ENCODE peak calls at places on chromosome 13, in six cellular contexts. One of them, this sample, is unnamed.

GRCh38 chr13:103287659-103288058 is 221.4 kb upstream of the SLC10A2 start:
- DNase-seq in spleen: no peak
- DNase-seq in HL-60: no peak
- DNase-seq in upper lobe of left lung: no peak
- DNase-seq in stomach: no peak
- DNase-seq in HepG2: no peak
- DNase-seq in this sample: no peak

GRCh38 chr13:101390461-101390860 is 25.8 kb downstream of the NALCN start:
- DNase-seq in spleen: no peak
- DNase-seq in HL-60: no peak
- DNase-seq in upper lobe of left lung: no peak
- DNase-seq in stomach: no peak
- DNase-seq in HepG2: no peak
- DNase-seq in this sample: no peak

GRCh38 chr13:40064154-40064713 is 408.8 kb downstream of the COG6 start:
- DNase-seq in spleen: no peak
- DNase-seq in HL-60: no peak
- DNase-seq in upper lobe of left lung: no peak
- DNase-seq in stomach: no peak
- DNase-seq in HepG2: peak; percentile 65
- DNase-seq in this sample: no peak

GRCh38 chr13:44331912-44332840 is 41.4 kb upstream of the SERP2 start:
- DNase-seq in spleen: no peak
- DNase-seq in HL-60: peak; percentile 19
- DNase-seq in upper lobe of left lung: peak; percentile 39
- DNase-seq in stomach: no peak
- DNase-seq in HepG2: no peak
- DNase-seq in this sample: no peak

GRCh38 chr13:103833453-103833852 is 767.2 kb upstream of the SLC10A2 start:
- DNase-seq in spleen: no peak
- DNase-seq in HL-60: no peak
- DNase-seq in upper lobe of left lung: no peak
- DNase-seq in stomach: no peak
- DNase-seq in HepG2: no peak
- DNase-seq in this sample: no peak

GRCh38 chr13:109743706-109744453 is 42.5 kb downstream of the IRS2 start:
- DNase-seq in spleen: no peak
- DNase-seq in HL-60: no peak
- DNase-seq in upper lobe of left lung: no peak
- DNase-seq in stomach: no peak
- DNase-seq in HepG2: no peak
- DNase-seq in this sample: no peak

GRCh38 chr13:112238436-112238995 is 137.6 kb upstream of the SPACA7 start:
- DNase-seq in spleen: no peak
- DNase-seq in HL-60: no peak
- DNase-seq in upper lobe of left lung: no peak
- DNase-seq in stomach: no peak
- DNase-seq in HepG2: no peak
- DNase-seq in this sample: no peak

GRCh38 chr13:24279706-24280105 is 29.7 kb upstream of the C1QTNF9 start:
- DNase-seq in spleen: no peak
- DNase-seq in HL-60: no peak
- DNase-seq in upper lobe of left lung: peak; percentile 46
- DNase-seq in stomach: peak; percentile 22
- DNase-seq in HepG2: no peak
- DNase-seq in this sample: no peak

GRCh38 chr13:35888327-35888940 is 242.7 kb downstream of the DCLK1 start:
- DNase-seq in spleen: no peak
- DNase-seq in HL-60: no peak
- DNase-seq in upper lobe of left lung: no peak
- DNase-seq in stomach: no peak
- DNase-seq in HepG2: no peak
- DNase-seq in this sample: no peak

GRCh38 chr13:40350283-40350992 is 316.0 kb downstream of the FOXO1 start:
- DNase-seq in spleen: no peak
- DNase-seq in HL-60: no peak
- DNase-seq in upper lobe of left lung: no peak
- DNase-seq in stomach: no peak
- DNase-seq in HepG2: no peak
- DNase-seq in this sample: no peak

GRCh38 chr13:114212096-114212495 is 22.6 kb upstream of the CDC16 start:
- DNase-seq in spleen: no peak
- DNase-seq in HL-60: no peak
- DNase-seq in upper lobe of left lung: no peak
- DNase-seq in stomach: no peak
- DNase-seq in HepG2: no peak
- DNase-seq in this sample: no peak

GRCh38 chr13:97020689-97021240 is 26.5 kb upstream of the OXGR1 start:
- DNase-seq in spleen: no peak
- DNase-seq in HL-60: no peak
- DNase-seq in upper lobe of left lung: no peak
- DNase-seq in stomach: no peak
- DNase-seq in HepG2: no peak
- DNase-seq in this sample: no peak

GRCh38 chr13:73417012-73417615 is 358.3 kb downstream of the KLF5 start:
- DNase-seq in spleen: no peak
- DNase-seq in HL-60: peak; percentile 23
- DNase-seq in upper lobe of left lung: no peak
- DNase-seq in stomach: no peak
- DNase-seq in HepG2: peak; percentile 27
- DNase-seq in this sample: no peak

GRCh38 chr13:65468628-65469027 is 1761.5 kb downstream of the PCDH9 start:
- DNase-seq in spleen: no peak
- DNase-seq in HL-60: peak; percentile 5
- DNase-seq in upper lobe of left lung: no peak
- DNase-seq in stomach: no peak
- DNase-seq in HepG2: no peak
- DNase-seq in this sample: no peak

GRCh38 chr13:39892731-39893293 is 237.3 kb downstream of the COG6 start:
- DNase-seq in spleen: no peak
- DNase-seq in HL-60: no peak
- DNase-seq in upper lobe of left lung: no peak
- DNase-seq in stomach: no peak
- DNase-seq in HepG2: no peak
- DNase-seq in this sample: no peak

GRCh38 chr13:31674056-31674455 is 65.3 kb upstream of the RXFP2 start:
- DNase-seq in spleen: no peak
- DNase-seq in HL-60: no peak
- DNase-seq in upper lobe of left lung: no peak
- DNase-seq in stomach: no peak
- DNase-seq in HepG2: no peak
- DNase-seq in this sample: no peak

GRCh38 chr13:104315606-104316005 is 1249.4 kb upstream of the SLC10A2 start:
- DNase-seq in spleen: no peak
- DNase-seq in HL-60: no peak
- DNase-seq in upper lobe of left lung: no peak
- DNase-seq in stomach: no peak
- DNase-seq in HepG2: peak; percentile 1
- DNase-seq in this sample: no peak

GRCh38 chr13:27619711-27620376 is 485 bp downstream of the LNX2 start:
- DNase-seq in spleen: peak; percentile 93
- DNase-seq in HL-60: peak; percentile 56
- DNase-seq in upper lobe of left lung: peak; percentile 41
- DNase-seq in stomach: no peak
- DNase-seq in HepG2: peak; percentile 7
- DNase-seq in this sample: peak; percentile 33

GRCh38 chr13:40187836-40188591 is 478.4 kb downstream of the FOXO1 start:
- DNase-seq in spleen: peak; percentile 82
- DNase-seq in HL-60: no peak
- DNase-seq in upper lobe of left lung: no peak
- DNase-seq in stomach: no peak
- DNase-seq in HepG2: no peak
- DNase-seq in this sample: no peak

GRCh38 chr13:113581871-113582270 is 2.7 kb upstream of the TFDP1 start:
- DNase-seq in spleen: peak; percentile 14
- DNase-seq in HL-60: no peak
- DNase-seq in upper lobe of left lung: no peak
- DNase-seq in stomach: peak; percentile 2
- DNase-seq in HepG2: no peak
- DNase-seq in this sample: no peak

GRCh38 chr13:64459778-64460177 is 2770.4 kb downstream of the PCDH9 start:
- DNase-seq in spleen: no peak
- DNase-seq in HL-60: no peak
- DNase-seq in upper lobe of left lung: no peak
- DNase-seq in stomach: no peak
- DNase-seq in HepG2: no peak
- DNase-seq in this sample: no peak

GRCh38 chr13:91112878-91113277 is 234.6 kb upstream of the MIR17HG start:
- DNase-seq in spleen: no peak
- DNase-seq in HL-60: no peak
- DNase-seq in upper lobe of left lung: no peak
- DNase-seq in stomach: no peak
- DNase-seq in HepG2: no peak
- DNase-seq in this sample: no peak

GRCh38 chr13:106038752-106039151 is 496.7 kb downstream of the EFNB2 start:
- DNase-seq in spleen: no peak
- DNase-seq in HL-60: no peak
- DNase-seq in upper lobe of left lung: no peak
- DNase-seq in stomach: no peak
- DNase-seq in HepG2: no peak
- DNase-seq in this sample: no peak

GRCh38 chr13:55661505-55661904 is 1479.2 kb upstream of the PRR20A start:
- DNase-seq in spleen: no peak
- DNase-seq in HL-60: no peak
- DNase-seq in upper lobe of left lung: no peak
- DNase-seq in stomach: no peak
- DNase-seq in HepG2: no peak
- DNase-seq in this sample: no peak

GRCh38 chr13:105928901-105929300 is 606.6 kb downstream of the EFNB2 start:
- DNase-seq in spleen: no peak
- DNase-seq in HL-60: no peak
- DNase-seq in upper lobe of left lung: no peak
- DNase-seq in stomach: no peak
- DNase-seq in HepG2: no peak
- DNase-seq in this sample: no peak

GRCh38 chr13:102073251-102073650 is 328.6 kb downstream of the FGF14 start:
- DNase-seq in spleen: no peak
- DNase-seq in HL-60: no peak
- DNase-seq in upper lobe of left lung: no peak
- DNase-seq in stomach: no peak
- DNase-seq in HepG2: no peak
- DNase-seq in this sample: no peak

GRCh38 chr13:64992314-64992713 is 2237.8 kb downstream of the PCDH9 start:
- DNase-seq in spleen: no peak
- DNase-seq in HL-60: no peak
- DNase-seq in upper lobe of left lung: no peak
- DNase-seq in stomach: no peak
- DNase-seq in HepG2: no peak
- DNase-seq in this sample: no peak

GRCh38 chr13:21326155-21327030 is 132.7 kb downstream of the ZDHHC20 start:
- DNase-seq in spleen: peak; percentile 82
- DNase-seq in HL-60: no peak
- DNase-seq in upper lobe of left lung: peak; percentile 40
- DNase-seq in stomach: peak; percentile 52
- DNase-seq in HepG2: no peak
- DNase-seq in this sample: no peak

GRCh38 chr13:46578590-46578975 is 25.6 kb downstream of the LRCH1 start:
- DNase-seq in spleen: no peak
- DNase-seq in HL-60: no peak
- DNase-seq in upper lobe of left lung: no peak
- DNase-seq in stomach: no peak
- DNase-seq in HepG2: no peak
- DNase-seq in this sample: no peak

GRCh38 chr13:46572758-46573384 is 19.9 kb downstream of the LRCH1 start:
- DNase-seq in spleen: no peak
- DNase-seq in HL-60: no peak
- DNase-seq in upper lobe of left lung: no peak
- DNase-seq in stomach: no peak
- DNase-seq in HepG2: no peak
- DNase-seq in this sample: no peak

GRCh38 chr13:46575843-46576242 is 22.9 kb downstream of the LRCH1 start:
- DNase-seq in spleen: no peak
- DNase-seq in HL-60: no peak
- DNase-seq in upper lobe of left lung: no peak
- DNase-seq in stomach: no peak
- DNase-seq in HepG2: no peak
- DNase-seq in this sample: no peak

GRCh38 chr13:46577656-46578589 is 25.0 kb downstream of the LRCH1 start:
- DNase-seq in spleen: no peak
- DNase-seq in HL-60: peak; percentile 65
- DNase-seq in upper lobe of left lung: no peak
- DNase-seq in stomach: no peak
- DNase-seq in HepG2: no peak
- DNase-seq in this sample: no peak

GRCh38 chr13:46575321-46575721 is 22.4 kb downstream of the LRCH1 start:
- DNase-seq in spleen: no peak
- DNase-seq in HL-60: no peak
- DNase-seq in upper lobe of left lung: no peak
- DNase-seq in stomach: no peak
- DNase-seq in HepG2: no peak
- DNase-seq in this sample: no peak
- TF ChIP-seq POLR2AphosphoS5 in spleen: no peak
- TF ChIP-seq POLR2AphosphoS5 in HL-60: no peak
- TF ChIP-seq POLR2AphosphoS5 in upper lobe of left lung: no peak
- TF ChIP-seq POLR2AphosphoS5 in stomach: no peak
- TF ChIP-seq POLR2AphosphoS5 in HepG2: no peak
- TF ChIP-seq POLR2AphosphoS5 in this sample: peak; percentile 19

GRCh38 chr13:49597043-49597669 is 11.8 kb upstream of the RCBTB1 start:
- DNase-seq in spleen: no peak
- DNase-seq in HL-60: no peak
- DNase-seq in upper lobe of left lung: no peak
- DNase-seq in stomach: no peak
- DNase-seq in HepG2: no peak
- DNase-seq in this sample: no peak
- TF ChIP-seq POLR2AphosphoS5 in spleen: no peak
- TF ChIP-seq POLR2AphosphoS5 in HL-60: no peak
- TF ChIP-seq POLR2AphosphoS5 in upper lobe of left lung: no peak
- TF ChIP-seq POLR2AphosphoS5 in stomach: no peak
- TF ChIP-seq POLR2AphosphoS5 in HepG2: no peak
- TF ChIP-seq POLR2AphosphoS5 in this sample: no peak

GRCh38 chr13:52432456-52432855 is 18.0 kb downstream of the VPS36 start:
- DNase-seq in spleen: no peak
- DNase-seq in HL-60: no peak
- DNase-seq in upper lobe of left lung: no peak
- DNase-seq in stomach: no peak
- DNase-seq in HepG2: no peak
- DNase-seq in this sample: no peak

GRCh38 chr13:52428295-52428694 is 22.1 kb downstream of the VPS36 start:
- DNase-seq in spleen: no peak
- DNase-seq in HL-60: no peak
- DNase-seq in upper lobe of left lung: no peak
- DNase-seq in stomach: peak; percentile 31
- DNase-seq in HepG2: peak; percentile 82
- DNase-seq in this sample: no peak
- TF ChIP-seq POLR2AphosphoS5 in spleen: no peak
- TF ChIP-seq POLR2AphosphoS5 in HL-60: no peak
- TF ChIP-seq POLR2AphosphoS5 in upper lobe of left lung: no peak
- TF ChIP-seq POLR2AphosphoS5 in stomach: no peak
- TF ChIP-seq POLR2AphosphoS5 in HepG2: no peak
- TF ChIP-seq POLR2AphosphoS5 in this sample: no peak

DNA sequence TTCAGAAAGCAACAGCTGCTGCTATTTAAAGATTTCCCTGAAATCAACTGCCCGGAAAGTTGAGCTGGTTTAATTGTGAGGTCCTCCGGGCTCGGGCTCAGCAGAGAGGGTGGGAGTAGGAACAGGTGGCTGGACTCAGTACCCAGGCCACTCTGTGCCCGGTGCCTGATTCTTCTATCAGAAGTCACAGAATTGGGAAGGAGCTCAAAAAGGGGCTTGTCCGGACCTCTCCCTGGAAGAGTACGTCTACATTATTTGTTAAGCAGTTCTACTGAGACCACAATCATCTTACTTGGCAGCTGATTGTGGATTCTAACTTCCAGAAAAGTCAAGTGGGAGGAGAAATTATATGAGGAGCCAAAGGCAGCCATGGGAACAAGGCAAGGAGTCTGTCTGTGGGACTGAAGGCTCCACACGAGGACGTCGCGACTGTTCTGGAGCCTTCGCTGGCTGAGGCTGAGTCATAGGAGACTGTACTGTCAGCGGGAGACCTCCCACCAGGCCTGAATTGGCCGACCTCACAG is 91.7 kb upstream of the ANKRD10 start:
- DNase-seq in spleen: no peak
- DNase-seq in HL-60: no peak
- DNase-seq in upper lobe of left lung: peak; percentile 76
- DNase-seq in stomach: no peak
- DNase-seq in HepG2: no peak
- DNase-seq in this sample: no peak
- TF ChIP-seq POLR2AphosphoS5 in spleen: peak; percentile 65
- TF ChIP-seq POLR2AphosphoS5 in HL-60: no peak
- TF ChIP-seq POLR2AphosphoS5 in upper lobe of left lung: no peak
- TF ChIP-seq POLR2AphosphoS5 in stomach: peak; percentile 68
- TF ChIP-seq POLR2AphosphoS5 in HepG2: no peak
- TF ChIP-seq POLR2AphosphoS5 in this sample: no peak